ENCODE peak calls at places on chromosomes 4 and X, in five cellular contexts. W is Ammon's horn; T is DMS153; B is activated naive CD4-positive, alpha-beta T cell treated with Interleukin-2 at 50 U/mL for 16 hours; C is stimulated activated CD4-positive, alpha-beta T cell treated with anti-CD3 and anti-CD28 coated beads, Interleukin-1b, Interleukin-23, amount 100 ng/mL, for 24 hours. V is an unnamed sample.

GRCh38 chr4:14984452-14984851 is 17.8 kb upstream of the CPEB2 start:
- DNase-seq in W (no peak), T (no peak), B (no peak), C (no peak), V (no peak)

GRCh38 chr4:137129471-137130244 is 402.6 kb downstream of the PCDH18 start:
- DNase-seq in W (no peak), T (no peak), B (no peak), C (no peak), V (no peak)

GRCh38 chrX:38216642-38217041 is 4.0 kb downstream of the SRPX start:
- DNase-seq in W (no peak), T (no peak), B (no peak), C (no peak), V (no peak)

GRCh38 chr4:52651993-52652672 is 7.0 kb downstream of the USP46 start:
- DNase-seq in W (no peak), T (no peak), B (no peak), C (no peak), V (no peak)

GRCh38 chr4:38189445-38189844 is 229.2 kb downstream of the PTTG2 start:
- DNase-seq in W (no peak), T (no peak), B (peak), C (no peak), V (no peak)

GRCh38 chr4:158315706-158316105 is 105.4 kb downstream of the TMEM144 start:
- DNase-seq in W (no peak), T (no peak), B (no peak), C (no peak), V (no peak)

GRCh38 chrX:131895807-131896206 is 127.3 kb upstream of the STK26 start:
- DNase-seq in W (no peak), T (no peak), B (no peak), C (no peak), V (no peak)

GRCh38 chrX:72094894-72095293 is 36.8 kb downstream of the RTL5 start:
- DNase-seq in W (peak), T (peak), B (peak), C (peak), V (no peak)

GRCh38 chrX:43717161-43717560 is 61.1 kb downstream of the MAOA start:
- DNase-seq in W (no peak), T (no peak), B (no peak), C (no peak), V (no peak)

GRCh38 chrX:36160056-36160455 is 240.5 kb downstream of the CFAP47 start:
- DNase-seq in W (no peak), T (no peak), B (no peak), C (no peak), V (no peak)

GRCh38 chrX:114582264-114582632 is 1.6 kb upstream of the HTR2C start:
- DNase-seq in W (no peak), T (no peak), B (no peak), C (no peak), V (no peak)

GRCh38 chr4:165597581-165598480 is 219.0 kb downstream of the CPE start:
- DNase-seq in W (no peak), T (no peak), B (no peak), C (no peak), V (no peak)

GRCh38 chr4:102825261-102826071 is 1.9 kb downstream of the UBE2D3 start:
- DNase-seq in W (peak), T (peak), B (peak), C (no peak), V (peak)

GRCh38 chr4:155367608-155368007 is 9.2 kb downstream of the MAP9 start:
- DNase-seq in W (no peak), T (no peak), B (no peak), C (no peak), V (no peak)

GRCh38 chrX:97332963-97333362 is 449.3 kb downstream of the RPA4 start:
- DNase-seq in W (no peak), T (no peak), B (no peak), C (no peak), V (no peak)

GRCh38 chr4:167196386-167196785 is 37.9 kb downstream of the SPOCK3 start:
- DNase-seq in W (no peak), T (no peak), B (no peak), C (no peak), V (no peak)

GRCh38 chrX:153778684-153779101 is 2.1 kb upstream of the SRPK3 start:
- DNase-seq in W (no peak), T (no peak), B (no peak), C (no peak), V (no peak)

GRCh38 chr4:117434424-117434823 is 349.0 kb upstream of the TRAM1L1 start:
- DNase-seq in W (no peak), T (no peak), B (no peak), C (no peak), V (no peak)

GRCh38 chrX:110173192-110174175 is 144.4 kb downstream of the AMMECR1 start:
- DNase-seq in W (no peak), T (no peak), B (no peak), C (no peak), V (no peak)

V was measured in putamen.